ENCODE peak calls at places on chromosomes 2 and 18, in four cellular contexts. T is gastrocnemius medialis; M is CD8-positive, alpha-beta T cell; B is epithelial cell of esophagus. J is an unnamed sample.

GRCh38 chr2:64478502-64479230 is 24.7 kb downstream of the LGALSL start:
- DNase-seq in T (no peak), M (no peak), B (peak; percentile 53), J (no peak)

GRCh38 chr2:85987266-85988178 is 98.7 kb upstream of the ST3GAL5 start:
- DNase-seq in T (peak; percentile 18), M (no peak), B (no peak), J (peak; percentile 57)

GRCh38 chr2:191666733-191667132 is 11.2 kb upstream of the NABP1 start:
- DNase-seq in T (no peak), M (no peak), B (no peak), J (no peak)

GRCh38 chr2:234102112-234102511 is 51.6 kb downstream of the SPP2 start:
- DNase-seq in T (no peak), M (peak; percentile 23), B (peak; percentile 56), J (no peak)

GRCh38 chr2:197279997-197280756 is 30.4 kb downstream of the ANKRD44 start:
- DNase-seq in T (no peak), M (no peak), B (no peak), J (peak; percentile 63)

GRCh38 chr2:119004602-119005001 is 62.6 kb downstream of the MARCO start:
- DNase-seq in T (no peak), M (no peak), B (peak; percentile 70), J (no peak)

GRCh38 chr2:80244905-80245584 is 59.5 kb downstream of the LRRTM1 start:
- DNase-seq in T (no peak), M (no peak), B (no peak), J (no peak)

GRCh38 chr18:28793911-28794310 is 617.0 kb upstream of the CDH2 start:
- DNase-seq in T (no peak), M (no peak), B (peak; percentile 44), J (no peak)

GRCh38 chr2:109129921-109130725 is 1.1 kb downstream of the SH3RF3 start:
- DNase-seq in T (no peak), M (peak; percentile 46), B (no peak), J (no peak)

GRCh38 chr18:681985-682384 is 24.5 kb downstream of the TYMS start:
- DNase-seq in T (no peak), M (peak; percentile 57), B (no peak), J (no peak)

GRCh38 chr2:85410584-85411404 is 628 bp upstream of the CAPG start:
- DNase-seq in T (no peak), M (no peak), B (peak; percentile 51), J (no peak)

GRCh38 chr2:85132392-85132791 is 800 bp upstream of the TCF7L1 start:
- DNase-seq in T (no peak), M (no peak), B (no peak), J (peak; percentile 31)

GRCh38 chr2:109069430-109070194 is 59.4 kb upstream of the SH3RF3 start:
- DNase-seq in T (no peak), M (no peak), B (peak; percentile 70), J (no peak)

GRCh38 chr2:143000599-143000998 is 123.1 kb downstream of the KYNU start:
- DNase-seq in T (no peak), M (no peak), B (no peak), J (no peak)

GRCh38 chr2:42238644-42239288 is 69.6 kb downstream of the EML4 start:
- DNase-seq in T (peak; percentile 15), M (peak; percentile 24), B (peak; percentile 60), J (peak; percentile 26)

GRCh38 chr2:195513119-195513518 is 143.9 kb upstream of the SLC39A10 start:
- DNase-seq in T (no peak), M (no peak), B (no peak), J (no peak)
- TF ChIP-seq CTCF in T (no peak), M (no peak), B (no peak), J (no peak)

GRCh38 chr18:3099327-3099726 is 86.4 kb upstream of the LPIN2 start:
- DNase-seq in T (no peak), M (no peak), B (no peak), J (no peak)

GRCh38 chr18:3104190-3105054 is 91.5 kb upstream of the LPIN2 start:
- DNase-seq in T (no peak), M (no peak), B (peak; percentile 86), J (no peak)

GRCh38 chr18:3100498-3101132 is 87.7 kb upstream of the LPIN2 start:
- DNase-seq in T (no peak), M (no peak), B (no peak), J (no peak)

GRCh38 chr18:3107740-3108151 is 94.8 kb upstream of the LPIN2 start:
- DNase-seq in T (no peak), M (no peak), B (no peak), J (no peak)

DNA sequence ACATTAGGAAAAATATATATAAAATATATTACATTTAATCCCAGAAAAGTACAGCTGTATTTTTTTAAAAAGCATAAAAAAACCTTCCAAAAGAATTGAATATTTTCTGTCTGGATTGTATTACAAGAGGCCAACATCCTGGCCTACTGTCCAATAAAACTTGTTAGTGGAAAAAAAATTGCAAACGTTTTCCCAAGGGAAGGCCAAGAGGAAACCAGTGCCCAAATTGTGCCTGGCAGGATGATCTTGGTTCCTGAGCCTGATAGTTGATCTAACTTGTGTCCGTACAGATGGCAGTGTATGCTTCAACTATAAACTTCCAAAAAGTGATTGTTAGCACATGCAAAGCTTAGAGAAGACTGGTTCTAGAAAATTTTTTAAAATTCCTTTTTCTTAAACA is 90.6 kb upstream of the LPIN2 start:
- DNase-seq in T (no peak), M (no peak), B (no peak), J (no peak)
- H3K4me3 ChIP-seq in T (no peak overlapping the region), M (no peak overlapping the region), B (no peak overlapping the region), J (no peak overlapping the region)

GRCh38 chr2:208148803-208149202 is 2.8 kb upstream of the CRYGB start:
- DNase-seq in T (no peak), M (no peak), B (no peak), J (no peak)
- TF ChIP-seq CTCF in T (no peak), M (no peak), B (no peak), J (no peak)

GRCh38 chr2:219569041-219569440 is 2.3 kb downstream of the OBSL1 start:
- DNase-seq in T (no peak), M (no peak), B (no peak), J (no peak)

GRCh38 chr2:219570924-219571310 is 422 bp downstream of the OBSL1 start:
- DNase-seq in T (no peak), M (no peak), B (no peak), J (no peak)

GRCh38 chr2:219567791-219568361 is 3.5 kb downstream of the OBSL1 start:
- DNase-seq in T (no peak), M (no peak), B (no peak), J (no peak)

GRCh38 chr2:219570194-219570923 is 980 bp downstream of the OBSL1 start:
- DNase-seq in T (peak; percentile 70), M (no peak), B (peak; percentile 40), J (peak; percentile 47)

DNA sequence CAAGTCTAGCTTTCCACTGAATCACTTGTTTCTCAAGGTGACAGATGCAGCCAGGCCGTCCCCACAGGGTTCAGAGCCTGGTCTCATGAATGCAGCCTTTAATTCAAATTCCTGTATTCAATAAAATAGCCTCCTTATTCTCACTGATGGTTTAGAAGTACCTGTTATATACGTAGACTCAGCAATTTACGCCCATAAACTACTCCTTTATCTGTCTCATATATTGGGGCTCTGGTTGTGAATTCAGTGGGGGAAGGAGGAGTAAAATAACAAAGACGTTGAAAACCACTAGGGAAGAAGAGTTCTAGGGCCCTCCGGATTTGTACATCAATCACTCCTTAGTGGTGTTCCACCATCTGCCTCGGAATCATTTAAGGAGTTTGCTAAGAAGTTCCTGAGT is 1.7 kb downstream of the OBSL1 start:
- DNase-seq in T (no peak), M (no peak), B (no peak), J (no peak)
- H3K4me3 ChIP-seq in T (peak overlapping the region; percentile 56), M (no peak overlapping the region), B (peak overlapping the region; percentile 50), J (no peak overlapping the region)

GRCh38 chr2:230068658-230069080 is at the start of gene SLC16A14:
- DNase-seq in T (no peak), M (no peak), B (peak; percentile 73), J (peak; percentile 24)
- TF ChIP-seq CTCF in T (no peak), M (no peak), B (peak; percentile 62), J (no peak)

GRCh38 chr18:32759768-32760167 is 13.1 kb downstream of the KLHL14 start:
- DNase-seq in T (no peak), M (no peak), B (no peak), J (no peak)

GRCh38 chr18:32763306-32763705 is 9.5 kb downstream of the KLHL14 start:
- DNase-seq in T (no peak), M (no peak), B (no peak), J (no peak)

GRCh38 chr18:32764611-32765244 is 8.1 kb downstream of the KLHL14 start:
- DNase-seq in T (no peak), M (no peak), B (no peak), J (no peak)

GRCh38 chr18:32761231-32761785 is 11.5 kb downstream of the KLHL14 start:
- DNase-seq in T (no peak), M (no peak), B (no peak), J (no peak)

GRCh38 chr18:32760391-32760790 is 12.4 kb downstream of the KLHL14 start:
- DNase-seq in T (no peak), M (no peak), B (no peak), J (no peak)
- H3K4me3 ChIP-seq in T (no peak overlapping the region), M (no peak overlapping the region), B (no peak overlapping the region), J (no peak overlapping the region)

DNA sequence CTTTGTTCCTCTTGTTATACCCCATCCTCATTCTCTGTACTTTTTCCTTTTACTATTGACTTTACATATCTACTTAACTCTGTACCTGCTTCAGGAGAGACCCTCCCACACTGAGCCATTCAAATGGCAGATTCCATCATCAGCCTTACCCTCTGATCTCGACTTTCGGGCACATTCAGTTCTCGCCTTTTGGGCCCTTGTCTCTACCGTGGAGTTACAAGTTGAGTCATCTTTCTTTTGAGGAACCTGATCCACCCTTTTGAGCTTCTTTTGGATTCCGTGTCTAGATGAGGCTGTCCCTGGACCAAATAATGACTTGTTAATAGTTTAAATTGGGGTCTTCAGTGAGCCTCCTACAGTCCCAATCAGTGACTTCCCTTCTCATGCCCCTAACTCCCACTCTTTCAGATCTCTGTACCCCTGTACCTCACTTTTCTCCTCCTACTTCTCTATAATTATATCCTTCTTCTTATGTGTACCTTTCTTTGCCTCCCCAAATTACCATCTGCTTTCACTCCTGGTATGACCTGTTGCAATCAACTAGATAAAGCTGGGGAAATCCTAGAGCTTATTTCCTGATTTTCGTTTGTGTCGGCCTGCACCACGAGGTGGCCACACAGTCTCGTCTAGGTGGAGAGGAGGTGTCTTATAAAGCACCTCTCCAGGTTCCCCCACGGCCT is 17.2 kb downstream of the SP110 start:
- DNase-seq in T (no peak), M (no peak), B (no peak), J (no peak)
- TF ChIP-seq CTCF in T (no peak), M (no peak), B (no peak), J (no peak)

J was measured in uterus.